ENCODE peak calls at places on chromosome 3, in five cellular contexts. One of them, this sample, is unnamed.

GRCh38 chr3:195106418-195106906 is 164.5 kb downstream of the XXYLT1 start:
- DNase-seq in cardiac muscle cell: peak; percentile 74
- DNase-seq in left ventricle myocardium inferior: peak; percentile 74
- DNase-seq in esophagus squamous epithelium: no peak
- DNase-seq in neural progenitor cell: peak; percentile 82
- DNase-seq in this sample: peak; percentile 70

GRCh38 chr3:150890320-150890719 is 14.9 kb downstream of the MINDY4B start:
- DNase-seq in cardiac muscle cell: no peak
- DNase-seq in left ventricle myocardium inferior: no peak
- DNase-seq in esophagus squamous epithelium: no peak
- DNase-seq in neural progenitor cell: no peak
- DNase-seq in this sample: no peak

GRCh38 chr3:196322-197153 is at the start of gene CHL1:
- DNase-seq in cardiac muscle cell: peak; percentile 46
- DNase-seq in left ventricle myocardium inferior: no peak
- DNase-seq in esophagus squamous epithelium: no peak
- DNase-seq in neural progenitor cell: peak; percentile 72
- DNase-seq in this sample: no peak

GRCh38 chr3:72345237-72345878 is 502.9 kb downstream of the SHQ1 start:
- DNase-seq in cardiac muscle cell: no peak
- DNase-seq in left ventricle myocardium inferior: no peak
- DNase-seq in esophagus squamous epithelium: no peak
- DNase-seq in neural progenitor cell: no peak
- DNase-seq in this sample: no peak

GRCh38 chr3:20215636-20216035 is 29.6 kb upstream of the SGO1 start:
- DNase-seq in cardiac muscle cell: no peak
- DNase-seq in left ventricle myocardium inferior: no peak
- DNase-seq in esophagus squamous epithelium: no peak
- DNase-seq in neural progenitor cell: no peak
- DNase-seq in this sample: no peak

GRCh38 chr3:190323241-190323617 is 983 bp upstream of the CLDN1 start:
- DNase-seq in cardiac muscle cell: no peak
- DNase-seq in left ventricle myocardium inferior: no peak
- DNase-seq in esophagus squamous epithelium: no peak
- DNase-seq in neural progenitor cell: no peak
- DNase-seq in this sample: no peak

GRCh38 chr3:29775352-29775751 is 494.5 kb downstream of the RBMS3 start:
- DNase-seq in cardiac muscle cell: peak; percentile 12
- DNase-seq in left ventricle myocardium inferior: no peak
- DNase-seq in esophagus squamous epithelium: no peak
- DNase-seq in neural progenitor cell: no peak
- DNase-seq in this sample: no peak

GRCh38 chr3:166390303-166390702 is 553.1 kb upstream of the BCHE start:
- DNase-seq in cardiac muscle cell: no peak
- DNase-seq in left ventricle myocardium inferior: no peak
- DNase-seq in esophagus squamous epithelium: no peak
- DNase-seq in neural progenitor cell: no peak
- DNase-seq in this sample: no peak

GRCh38 chr3:183202004-183202722 is 39.6 kb upstream of the LAMP3 start:
- DNase-seq in cardiac muscle cell: no peak
- DNase-seq in left ventricle myocardium inferior: no peak
- DNase-seq in esophagus squamous epithelium: no peak
- DNase-seq in neural progenitor cell: no peak
- DNase-seq in this sample: no peak

GRCh38 chr3:32176989-32177701 is 61.3 kb upstream of the CMTM8 start:
- DNase-seq in cardiac muscle cell: peak; percentile 55
- DNase-seq in left ventricle myocardium inferior: no peak
- DNase-seq in esophagus squamous epithelium: no peak
- DNase-seq in neural progenitor cell: peak; percentile 64
- DNase-seq in this sample: no peak

GRCh38 chr3:179840985-179841384 is 188.1 kb downstream of the USP13 start:
- DNase-seq in cardiac muscle cell: no peak
- DNase-seq in left ventricle myocardium inferior: no peak
- DNase-seq in esophagus squamous epithelium: no peak
- DNase-seq in neural progenitor cell: no peak
- DNase-seq in this sample: no peak

GRCh38 chr3:94114667-94115066 is 51.8 kb downstream of the NSUN3 start:
- DNase-seq in cardiac muscle cell: no peak
- DNase-seq in left ventricle myocardium inferior: no peak
- DNase-seq in esophagus squamous epithelium: no peak
- DNase-seq in neural progenitor cell: no peak
- DNase-seq in this sample: no peak

GRCh38 chr3:24004171-24004938 is 59.3 kb downstream of the NR1D2 start:
- DNase-seq in cardiac muscle cell: no peak
- DNase-seq in left ventricle myocardium inferior: no peak
- DNase-seq in esophagus squamous epithelium: no peak
- DNase-seq in neural progenitor cell: no peak
- DNase-seq in this sample: no peak

GRCh38 chr3:30871720-30872119 is 22.7 kb downstream of the GADL1 start:
- DNase-seq in cardiac muscle cell: no peak
- DNase-seq in left ventricle myocardium inferior: no peak
- DNase-seq in esophagus squamous epithelium: no peak
- DNase-seq in neural progenitor cell: no peak
- DNase-seq in this sample: no peak

GRCh38 chr3:149516920-149517319 is 42.4 kb downstream of the TM4SF4 start:
- DNase-seq in cardiac muscle cell: no peak
- DNase-seq in left ventricle myocardium inferior: no peak
- DNase-seq in esophagus squamous epithelium: no peak
- DNase-seq in neural progenitor cell: no peak
- DNase-seq in this sample: no peak

GRCh38 chr3:3110299-3110630 is at the start of gene IL5RA:
- DNase-seq in cardiac muscle cell: peak; percentile 25
- DNase-seq in left ventricle myocardium inferior: no peak
- DNase-seq in esophagus squamous epithelium: no peak
- DNase-seq in neural progenitor cell: peak; percentile 18
- DNase-seq in this sample: no peak

GRCh38 chr3:15486979-15487378 is 34.5 kb downstream of the COLQ start:
- DNase-seq in cardiac muscle cell: no peak
- DNase-seq in left ventricle myocardium inferior: no peak
- DNase-seq in esophagus squamous epithelium: no peak
- DNase-seq in neural progenitor cell: no peak
- DNase-seq in this sample: no peak

GRCh38 chr3:129345971-129346370 is 67.3 kb downstream of the HMCES start:
- DNase-seq in cardiac muscle cell: no peak
- DNase-seq in left ventricle myocardium inferior: no peak
- DNase-seq in esophagus squamous epithelium: no peak
- DNase-seq in neural progenitor cell: no peak
- DNase-seq in this sample: no peak

GRCh38 chr3:40035177-40035576 is 225.8 kb downstream of the MYRIP start:
- DNase-seq in cardiac muscle cell: no peak
- DNase-seq in left ventricle myocardium inferior: no peak
- DNase-seq in esophagus squamous epithelium: no peak
- DNase-seq in neural progenitor cell: no peak
- DNase-seq in this sample: no peak

GRCh38 chr3:28800203-28800602 is 451.6 kb upstream of the AZI2 start:
- DNase-seq in cardiac muscle cell: no peak
- DNase-seq in left ventricle myocardium inferior: no peak
- DNase-seq in esophagus squamous epithelium: no peak
- DNase-seq in neural progenitor cell: peak; percentile 11
- DNase-seq in this sample: no peak

GRCh38 chr3:178455264-178455663 is 81.0 kb upstream of the KCNMB2 start:
- DNase-seq in cardiac muscle cell: no peak
- DNase-seq in left ventricle myocardium inferior: no peak
- DNase-seq in esophagus squamous epithelium: no peak
- DNase-seq in neural progenitor cell: no peak
- DNase-seq in this sample: no peak

GRCh38 chr3:47065058-47065457 is 85.6 kb downstream of the NBEAL2 start:
- DNase-seq in cardiac muscle cell: no peak
- DNase-seq in left ventricle myocardium inferior: no peak
- DNase-seq in esophagus squamous epithelium: no peak
- DNase-seq in neural progenitor cell: no peak
- DNase-seq in this sample: no peak

GRCh38 chr3:171306631-171307030 is 153.6 kb downstream of the TNIK start:
- DNase-seq in cardiac muscle cell: no peak
- DNase-seq in left ventricle myocardium inferior: peak; percentile 74
- DNase-seq in esophagus squamous epithelium: no peak
- DNase-seq in neural progenitor cell: no peak
- DNase-seq in this sample: peak; percentile 69

GRCh38 chr3:53130179-53131135 is at the start of gene RFT1:
- DNase-seq in cardiac muscle cell: peak; percentile 98
- DNase-seq in left ventricle myocardium inferior: peak; percentile 99
- DNase-seq in esophagus squamous epithelium: peak; percentile 96
- DNase-seq in neural progenitor cell: peak; percentile 98
- DNase-seq in this sample: peak; percentile 99

GRCh38 chr3:172972717-172973116 is 168.3 kb downstream of the SPATA16 start:
- DNase-seq in cardiac muscle cell: no peak
- DNase-seq in left ventricle myocardium inferior: no peak
- DNase-seq in esophagus squamous epithelium: no peak
- DNase-seq in neural progenitor cell: no peak
- DNase-seq in this sample: no peak

GRCh38 chr3:174859109-174859735 is at the start of gene NAALADL2:
- DNase-seq in cardiac muscle cell: no peak
- DNase-seq in left ventricle myocardium inferior: no peak
- DNase-seq in esophagus squamous epithelium: no peak
- DNase-seq in neural progenitor cell: no peak
- DNase-seq in this sample: no peak

GRCh38 chr3:126313166-126313565 is 44.0 kb downstream of the KLF15 start:
- DNase-seq in cardiac muscle cell: no peak
- DNase-seq in left ventricle myocardium inferior: no peak
- DNase-seq in esophagus squamous epithelium: no peak
- DNase-seq in neural progenitor cell: no peak
- DNase-seq in this sample: no peak

GRCh38 chr3:46851364-46852328 is 11.6 kb downstream of the MYL3 start:
- DNase-seq in cardiac muscle cell: no peak
- DNase-seq in left ventricle myocardium inferior: no peak
- DNase-seq in esophagus squamous epithelium: no peak
- DNase-seq in neural progenitor cell: no peak
- DNase-seq in this sample: no peak

GRCh38 chr3:120743081-120743365 is 479 bp downstream of the GTF2E1 start:
- DNase-seq in cardiac muscle cell: no peak
- DNase-seq in left ventricle myocardium inferior: no peak
- DNase-seq in esophagus squamous epithelium: no peak
- DNase-seq in neural progenitor cell: no peak
- DNase-seq in this sample: no peak
- H3K27ac ChIP-seq in cardiac muscle cell: peak overlapping the region; percentile 92
- H3K27ac ChIP-seq in left ventricle myocardium inferior: peak overlapping the region; percentile 97
- H3K27ac ChIP-seq in esophagus squamous epithelium: peak overlapping the region; percentile 93
- H3K27ac ChIP-seq in neural progenitor cell: peak overlapping the region; percentile 32
- H3K27ac ChIP-seq in this sample: peak overlapping the region; percentile 89

DNA sequence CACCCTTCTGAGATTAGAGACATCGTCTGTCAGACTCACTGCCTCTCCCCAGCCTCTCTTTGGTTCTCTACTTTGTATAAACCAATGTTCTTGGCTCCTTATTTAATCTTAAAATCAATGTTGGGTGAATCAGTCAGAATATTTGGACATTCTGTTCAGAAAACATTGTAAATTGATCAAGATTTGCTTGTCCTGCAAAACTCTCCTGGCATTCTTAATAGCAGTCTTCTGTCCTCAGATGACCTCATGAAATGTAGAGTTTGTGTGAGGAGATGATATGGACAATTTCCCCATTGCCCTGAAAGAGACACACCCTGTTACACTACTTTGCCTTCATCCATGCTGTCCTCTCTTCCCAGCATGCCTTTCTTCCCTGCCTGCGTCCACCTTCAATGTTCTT is 33.6 kb downstream of the CD200R1L start:
- DNase-seq in cardiac muscle cell: no peak
- DNase-seq in left ventricle myocardium inferior: no peak
- DNase-seq in esophagus squamous epithelium: no peak
- DNase-seq in neural progenitor cell: no peak
- DNase-seq in this sample: no peak
- H3K27ac ChIP-seq in cardiac muscle cell: no peak overlapping the region
- H3K27ac ChIP-seq in left ventricle myocardium inferior: peak overlapping the region; percentile 81
- H3K27ac ChIP-seq in esophagus squamous epithelium: peak overlapping the region; percentile 5
- H3K27ac ChIP-seq in neural progenitor cell: no peak overlapping the region
- H3K27ac ChIP-seq in this sample: no peak overlapping the region

GRCh38 chr3:170207717-170208116 is 14.5 kb upstream of the PRKCI start:
- DNase-seq in cardiac muscle cell: no peak
- DNase-seq in left ventricle myocardium inferior: no peak
- DNase-seq in esophagus squamous epithelium: no peak
- DNase-seq in neural progenitor cell: no peak
- DNase-seq in this sample: no peak
- H3K27ac ChIP-seq in cardiac muscle cell: no peak overlapping the region
- H3K27ac ChIP-seq in left ventricle myocardium inferior: no peak overlapping the region
- H3K27ac ChIP-seq in esophagus squamous epithelium: no peak overlapping the region
- H3K27ac ChIP-seq in neural progenitor cell: no peak overlapping the region
- H3K27ac ChIP-seq in this sample: no peak overlapping the region

GRCh38 chr3:157574580-157574979 is 71.4 kb upstream of the VEPH1 start:
- DNase-seq in cardiac muscle cell: no peak
- DNase-seq in left ventricle myocardium inferior: no peak
- DNase-seq in esophagus squamous epithelium: no peak
- DNase-seq in neural progenitor cell: no peak
- DNase-seq in this sample: no peak

GRCh38 chr3:157573281-157573680 is 70.1 kb upstream of the VEPH1 start:
- DNase-seq in cardiac muscle cell: no peak
- DNase-seq in left ventricle myocardium inferior: no peak
- DNase-seq in esophagus squamous epithelium: no peak
- DNase-seq in neural progenitor cell: no peak
- DNase-seq in this sample: no peak

GRCh38 chr3:157572559-157573270 is 69.5 kb upstream of the VEPH1 start:
- DNase-seq in cardiac muscle cell: peak; percentile 73
- DNase-seq in left ventricle myocardium inferior: no peak
- DNase-seq in esophagus squamous epithelium: no peak
- DNase-seq in neural progenitor cell: peak; percentile 74
- DNase-seq in this sample: no peak

GRCh38 chr3:157573780-157574378 is 70.7 kb upstream of the VEPH1 start:
- DNase-seq in cardiac muscle cell: no peak
- DNase-seq in left ventricle myocardium inferior: no peak
- DNase-seq in esophagus squamous epithelium: no peak
- DNase-seq in neural progenitor cell: no peak
- DNase-seq in this sample: no peak
- H3K27ac ChIP-seq in cardiac muscle cell: no peak overlapping the region
- H3K27ac ChIP-seq in left ventricle myocardium inferior: no peak overlapping the region
- H3K27ac ChIP-seq in esophagus squamous epithelium: no peak overlapping the region
- H3K27ac ChIP-seq in neural progenitor cell: no peak overlapping the region
- H3K27ac ChIP-seq in this sample: no peak overlapping the region

GRCh38 chr3:60746690-60747416 is 504.4 kb downstream of the FHIT start:
- DNase-seq in cardiac muscle cell: no peak
- DNase-seq in left ventricle myocardium inferior: no peak
- DNase-seq in esophagus squamous epithelium: no peak
- DNase-seq in neural progenitor cell: no peak
- DNase-seq in this sample: no peak
- H3K27ac ChIP-seq in cardiac muscle cell: no peak overlapping the region
- H3K27ac ChIP-seq in left ventricle myocardium inferior: no peak overlapping the region
- H3K27ac ChIP-seq in esophagus squamous epithelium: no peak overlapping the region
- H3K27ac ChIP-seq in neural progenitor cell: no peak overlapping the region
- H3K27ac ChIP-seq in this sample: no peak overlapping the region

GRCh38 chr3:185825379-185825638 is 467 bp upstream of the IGF2BP2 start:
- DNase-seq in cardiac muscle cell: no peak
- DNase-seq in left ventricle myocardium inferior: no peak
- DNase-seq in esophagus squamous epithelium: no peak
- DNase-seq in neural progenitor cell: no peak
- DNase-seq in this sample: no peak
- H3K27ac ChIP-seq in cardiac muscle cell: peak overlapping the region; percentile 100
- H3K27ac ChIP-seq in left ventricle myocardium inferior: peak overlapping the region; percentile 82
- H3K27ac ChIP-seq in esophagus squamous epithelium: peak overlapping the region; percentile 78
- H3K27ac ChIP-seq in neural progenitor cell: peak overlapping the region; percentile 97
- H3K27ac ChIP-seq in this sample: no peak overlapping the region

DNA sequence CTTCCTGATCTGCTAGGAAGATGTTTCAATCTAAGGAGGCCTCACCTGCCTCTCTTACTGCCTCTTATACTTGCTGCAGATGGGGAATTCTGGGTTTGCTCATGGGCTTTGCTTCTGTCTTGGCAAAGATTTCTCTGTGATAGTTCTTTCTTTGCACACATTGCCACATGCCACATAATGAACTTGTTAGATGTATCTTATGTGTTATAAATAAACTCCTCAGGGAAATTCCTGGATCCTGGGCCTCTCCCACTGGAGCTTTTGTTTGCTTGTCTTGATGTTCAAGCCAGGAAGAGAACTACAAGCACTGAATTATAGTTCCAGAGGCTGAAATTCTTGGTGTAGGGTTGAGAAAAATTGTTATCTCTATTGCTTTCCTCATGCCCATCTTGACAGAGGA is 12.2 kb downstream of the RTP1 start:
- DNase-seq in cardiac muscle cell: no peak
- DNase-seq in left ventricle myocardium inferior: no peak
- DNase-seq in esophagus squamous epithelium: no peak
- DNase-seq in neural progenitor cell: no peak
- DNase-seq in this sample: no peak
- H3K27ac ChIP-seq in cardiac muscle cell: no peak overlapping the region
- H3K27ac ChIP-seq in left ventricle myocardium inferior: peak overlapping the region; percentile 37
- H3K27ac ChIP-seq in esophagus squamous epithelium: peak overlapping the region; percentile 68
- H3K27ac ChIP-seq in neural progenitor cell: no peak overlapping the region
- H3K27ac ChIP-seq in this sample: peak overlapping the region; percentile 73